ENCODE peak calls at places on chromosomes 13 and 19, in seven cellular contexts. T is IMR-90, K is neuronal stem cell, J is H1, R is trophoblast cell, Z is H9, I is mesenchymal stem cell. V is an unnamed sample.

GRCh38 chr13:40583738-40584137 is 82.7 kb downstream of the FOXO1 start:
- DNase-seq in T (no peak), K (no peak), J (no peak), R (no peak), Z (no peak), I (no peak), V (no peak)

GRCh38 chr13:99431927-99432636 is 69.2 kb upstream of the TM9SF2 start:
- DNase-seq in T (no peak), K (no peak), J (no peak), R (no peak), Z (no peak), I (no peak), V (no peak)

GRCh38 chr13:110234532-110234931 is 72.4 kb downstream of the COL4A1 start:
- DNase-seq in T (no peak), K (no peak), J (peak), R (no peak), Z (no peak), I (no peak), V (no peak)

GRCh38 chr19:29842471-29843179 is 30.8 kb downstream of the CCNE1 start:
- DNase-seq in T (no peak), K (no peak), J (no peak), R (peak), Z (no peak), I (no peak), V (no peak)

GRCh38 chr13:45219938-45220375 is 19.1 kb upstream of the KCTD4 start:
- DNase-seq in T (peak), K (no peak), J (no peak), R (peak), Z (no peak), I (peak), V (peak)

GRCh38 chr13:90531744-90532143 is 815.7 kb upstream of the MIR17HG start:
- DNase-seq in T (no peak), K (no peak), J (no peak), R (no peak), Z (no peak), I (no peak), V (no peak)

GRCh38 chr19:53509443-53509842 is 28.5 kb upstream of the ZNF331 start:
- DNase-seq in T (no peak), K (no peak), J (no peak), R (no peak), Z (no peak), I (no peak), V (no peak)

GRCh38 chr13:23321534-23322241 is 111.8 kb downstream of the SACS start:
- DNase-seq in T (peak), K (no peak), J (no peak), R (peak), Z (no peak), I (peak), V (no peak)

GRCh38 chr19:49954092-49954825 is 6.7 kb downstream of the SIGLEC11 start:
- DNase-seq in T (peak), K (no peak), J (no peak), R (no peak), Z (no peak), I (no peak), V (no peak)

GRCh38 chr19:52689804-52690394 is 44.9 kb downstream of the ZNF611 start:
- DNase-seq in T (no peak), K (no peak), J (peak), R (no peak), Z (peak), I (no peak), V (peak)

GRCh38 chr13:99495478-99496321 is 5.6 kb upstream of the TM9SF2 start:
- DNase-seq in T (no peak), K (no peak), J (no peak), R (no peak), Z (no peak), I (peak), V (no peak)

GRCh38 chr19:3285647-3286176 is 61.3 kb downstream of the CELF5 start:
- DNase-seq in T (no peak), K (peak), J (peak), R (no peak), Z (peak), I (no peak), V (no peak)

GRCh38 chr13:77415253-77416127 is 88.6 kb upstream of the MYCBP2 start:
- DNase-seq in T (no peak), K (no peak), J (no peak), R (no peak), Z (no peak), I (peak), V (no peak)

GRCh38 chr13:35139591-35139990 is 197.5 kb downstream of the NBEA start:
- DNase-seq in T (peak), K (no peak), J (no peak), R (no peak), Z (no peak), I (peak), V (no peak)

GRCh38 chr19:15439821-15440641 is 9.7 kb downstream of the WIZ start:
- DNase-seq in T (no peak), K (no peak), J (no peak), R (no peak), Z (no peak), I (no peak), V (no peak)

GRCh38 chr13:26707122-26708006 is 53.2 kb downstream of the GPR12 start:
- DNase-seq in T (peak), K (peak), J (no peak), R (peak), Z (peak), I (peak), V (peak)

GRCh38 chr13:109678459-109678858 is 107.9 kb downstream of the IRS2 start:
- DNase-seq in T (no peak), K (no peak), J (no peak), R (no peak), Z (no peak), I (no peak), V (no peak)

GRCh38 chr13:26585136-26585535 is 27.7 kb downstream of the WASF3 start:
- DNase-seq in T (peak), K (no peak), J (no peak), R (no peak), Z (no peak), I (no peak), V (no peak)

GRCh38 chr19:4445963-4446668 is 11.5 kb downstream of the UBXN6 start:
- DNase-seq in T (no peak), K (no peak), J (peak), R (no peak), Z (no peak), I (no peak), V (no peak)

GRCh38 chr13:24502567-24503375 is 9.8 kb downstream of the PARP4 start:
- DNase-seq in T (peak), K (peak), J (no peak), R (peak), Z (no peak), I (peak), V (peak)

GRCh38 chr13:51040431-51040830 is 70.6 kb downstream of the C13orf42 start:
- DNase-seq in T (no peak), K (no peak), J (peak), R (no peak), Z (no peak), I (no peak), V (no peak)

GRCh38 chr19:12786950-12787349 is 4.3 kb upstream of the JUNB start:
- DNase-seq in T (no peak), K (no peak), J (no peak), R (no peak), Z (no peak), I (no peak), V (no peak)

GRCh38 chr19:12789098-12789903 is 2.0 kb upstream of the JUNB start:
- DNase-seq in T (peak), K (no peak), J (no peak), R (no peak), Z (no peak), I (peak), V (peak)

GRCh38 chr19:12787458-12787857 is 3.8 kb upstream of the JUNB start:
- DNase-seq in T (no peak), K (no peak), J (no peak), R (no peak), Z (no peak), I (no peak), V (no peak)

GRCh38 chr19:12788682-12789097 is 2.6 kb upstream of the JUNB start:
- DNase-seq in T (peak), K (no peak), J (no peak), R (peak), Z (peak), I (peak), V (peak)

DNA sequence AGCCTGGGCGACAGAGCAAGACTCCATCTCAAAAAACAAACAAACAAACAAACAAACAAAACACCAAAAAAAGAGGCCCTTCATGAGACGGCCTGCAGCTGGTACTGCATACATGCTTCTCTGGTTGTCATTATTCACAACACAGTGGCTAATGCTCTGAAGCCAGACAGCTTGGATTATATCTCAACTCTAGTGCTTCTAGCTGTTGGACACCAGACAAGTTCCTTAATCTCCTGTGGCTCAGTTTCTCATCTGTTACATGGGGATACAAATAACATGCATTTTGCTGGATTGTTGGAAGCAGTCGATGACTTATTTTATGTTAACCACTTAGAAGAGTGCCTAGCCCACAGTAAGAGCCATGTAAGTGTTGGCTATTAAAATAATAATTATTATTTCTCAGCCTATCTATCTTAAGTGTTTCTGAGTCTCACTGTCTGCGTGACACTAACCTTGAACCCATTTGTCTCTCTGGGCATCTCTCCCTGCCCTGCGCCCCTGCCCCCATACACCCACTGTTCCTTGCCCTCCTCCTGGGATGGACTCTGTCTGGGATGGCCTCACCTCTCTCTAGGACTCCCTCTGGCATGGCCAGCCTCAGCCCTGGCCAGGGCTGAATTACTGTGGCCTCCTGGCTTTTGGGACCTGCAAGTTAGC is 3.1 kb upstream of the JUNB start:
- DNase-seq in T (no peak), K (no peak), J (no peak), R (no peak), Z (no peak), I (peak), V (no peak)
- H3K9ac ChIP-seq in T (peak), K (peak), J (no peak), R (no peak), Z (no peak), I (peak), V (peak)

GRCh38 chr19:34493038-34493648 is 11.6 kb downstream of the WTIP start:
- DNase-seq in T (no peak), K (no peak), J (no peak), R (no peak), Z (no peak), I (no peak), V (no peak)
- H4K8ac ChIP-seq in T (no peak), K (no peak), J (no peak), R (no peak), Z (no peak), I (no peak), V (no peak)

GRCh38 chr19:42285546-42285945 is 16.4 kb upstream of the PRR19 start:
- DNase-seq in T (no peak), K (no peak), J (no peak), R (no peak), Z (peak), I (no peak), V (no peak)
- H3K9ac ChIP-seq in T (peak), K (no peak), J (no peak), R (no peak), Z (no peak), I (peak), V (peak)

GRCh38 chr19:47378246-47378645 is 29.1 kb downstream of the DHX34 start:
- DNase-seq in T (no peak), K (no peak), J (no peak), R (no peak), Z (no peak), I (no peak), V (no peak)
- H4K8ac ChIP-seq in T (no peak), K (no peak), J (no peak), R (no peak), Z (no peak), I (no peak), V (no peak)

GRCh38 chr13:73220966-73221720 is 162.3 kb downstream of the KLF5 start:
- DNase-seq in T (peak), K (no peak), J (no peak), R (peak), Z (no peak), I (peak), V (peak)
- H3K9ac ChIP-seq in T (no peak), K (no peak), J (no peak), R (no peak), Z (no peak), I (no peak), V (no peak)